ENCODE peak calls at places on chromosome 14, in six cellular contexts. A is NCI-H524, J is hepatic stellate cell, U is H1, I is AG09319, Z is NCI-H1048. X is an unnamed sample.

GRCh38 chr14:64628940-64629403 is 75.3 kb upstream of the PLEKHG3 start:
- DNase-seq in A (no peak), J (peak; percentile 93), U (no peak), I (peak; percentile 32), Z (no peak), X (peak; percentile 88)

GRCh38 chr14:39240769-39241168 is 7.1 kb downstream of the MIA2 start:
- DNase-seq in A (no peak), J (no peak), U (no peak), I (no peak), Z (no peak), X (no peak)

GRCh38 chr14:100434911-100435455 is 111.8 kb downstream of the SLC25A47 start:
- DNase-seq in A (no peak), J (no peak), U (no peak), I (no peak), Z (no peak), X (no peak)

GRCh38 chr14:54002653-54003052 is 46.0 kb upstream of the BMP4 start:
- DNase-seq in A (peak; percentile 67), J (peak; percentile 30), U (no peak), I (no peak), Z (no peak), X (peak; percentile 22)

GRCh38 chr14:33936391-33936790 is 14.5 kb downstream of the EGLN3 start:
- DNase-seq in A (peak; percentile 29), J (no peak), U (no peak), I (no peak), Z (no peak), X (no peak)

GRCh38 chr14:69370061-69370460 is 28.0 kb downstream of the ERH start:
- DNase-seq in A (no peak), J (no peak), U (no peak), I (no peak), Z (no peak), X (no peak)

GRCh38 chr14:97281741-97282140 is 484.6 kb downstream of the VRK1 start:
- DNase-seq in A (no peak), J (no peak), U (no peak), I (no peak), Z (no peak), X (no peak)

GRCh38 chr14:52267501-52268190 is at the start of gene PTGDR:
- DNase-seq in A (peak; percentile 39), J (peak; percentile 20), U (no peak), I (no peak), Z (no peak), X (peak; percentile 12)

GRCh38 chr14:89911018-89911919 is 43.3 kb downstream of the EFCAB11 start:
- DNase-seq in A (no peak), J (peak; percentile 42), U (peak; percentile 44), I (no peak), Z (no peak), X (peak; percentile 57)

GRCh38 chr14:63956326-63956725 is 103.5 kb downstream of the SYNE2 start:
- DNase-seq in A (peak; percentile 17), J (no peak), U (no peak), I (no peak), Z (no peak), X (no peak)

GRCh38 chr14:55473786-55474185 is 33.4 kb upstream of the TBPL2 start:
- DNase-seq in A (no peak), J (no peak), U (no peak), I (no peak), Z (no peak), X (no peak)

GRCh38 chr14:60650382-60650961 is 1.2 kb upstream of the SIX1 start:
- DNase-seq in A (peak; percentile 77), J (no peak), U (no peak), I (no peak), Z (no peak), X (no peak)

GRCh38 chr14:69355955-69356321 is 42.2 kb downstream of the ERH start:
- DNase-seq in A (peak; percentile 57), J (peak; percentile 42), U (no peak), I (peak; percentile 19), Z (no peak), X (peak; percentile 62)

GRCh38 chr14:96363751-96364336 is 518 bp downstream of the GSKIP start:
- DNase-seq in A (peak; percentile 94), J (peak; percentile 43), U (no peak), I (no peak), Z (no peak), X (peak; percentile 47)

GRCh38 chr14:77303417-77304156 is 17.1 kb downstream of the POMT2 start:
- DNase-seq in A (no peak), J (peak; percentile 87), U (no peak), I (peak; percentile 66), Z (no peak), X (peak; percentile 80)